ENCODE peak calls at places on chromosome 5, in four cellular contexts. One of them, this sample, is unnamed.

GRCh38 chr5:58967597-58968281 is 384.9 kb downstream of the RAB3C start:
- DNase-seq in AG10803: no peak
- DNase-seq in iPS-NIHi11: no peak
- DNase-seq in NCI-H2171 treated with DMSO at 0.1 percent for 48 hours: no peak
- DNase-seq in this sample: no peak

GRCh38 chr5:32443541-32444190 is 874 bp downstream of the ZFR start:
- DNase-seq in AG10803: peak; percentile 54
- DNase-seq in iPS-NIHi11: peak; percentile 79
- DNase-seq in NCI-H2171 treated with DMSO at 0.1 percent for 48 hours: peak; percentile 68
- DNase-seq in this sample: peak; percentile 39

GRCh38 chr5:52922384-52922783 is 66.8 kb upstream of the ITGA2 start:
- DNase-seq in AG10803: peak; percentile 88
- DNase-seq in iPS-NIHi11: peak; percentile 50
- DNase-seq in NCI-H2171 treated with DMSO at 0.1 percent for 48 hours: peak; percentile 5
- DNase-seq in this sample: no peak

GRCh38 chr5:9621379-9621903 is 8.7 kb downstream of the TAS2R1 start:
- DNase-seq in AG10803: peak; percentile 63
- DNase-seq in iPS-NIHi11: no peak
- DNase-seq in NCI-H2171 treated with DMSO at 0.1 percent for 48 hours: no peak
- DNase-seq in this sample: no peak

GRCh38 chr5:115946655-115947054 is 15.6 kb upstream of the LVRN start:
- DNase-seq in AG10803: peak; percentile 56
- DNase-seq in iPS-NIHi11: no peak
- DNase-seq in NCI-H2171 treated with DMSO at 0.1 percent for 48 hours: no peak
- DNase-seq in this sample: no peak

GRCh38 chr5:143499480-143500114 is 96.1 kb upstream of the NR3C1 start:
- DNase-seq in AG10803: no peak
- DNase-seq in iPS-NIHi11: no peak
- DNase-seq in NCI-H2171 treated with DMSO at 0.1 percent for 48 hours: no peak
- DNase-seq in this sample: no peak

GRCh38 chr5:40198736-40199135 is 481.0 kb upstream of the PTGER4 start:
- DNase-seq in AG10803: peak; percentile 52
- DNase-seq in iPS-NIHi11: no peak
- DNase-seq in NCI-H2171 treated with DMSO at 0.1 percent for 48 hours: no peak
- DNase-seq in this sample: no peak

GRCh38 chr5:109589983-109590382 is 99.7 kb upstream of the MAN2A1 start:
- DNase-seq in AG10803: peak; percentile 2
- DNase-seq in iPS-NIHi11: no peak
- DNase-seq in NCI-H2171 treated with DMSO at 0.1 percent for 48 hours: no peak
- DNase-seq in this sample: no peak

GRCh38 chr5:77952811-77953210 is 176.7 kb upstream of the TBCA start:
- DNase-seq in AG10803: peak; percentile 17
- DNase-seq in iPS-NIHi11: no peak
- DNase-seq in NCI-H2171 treated with DMSO at 0.1 percent for 48 hours: no peak
- DNase-seq in this sample: no peak

GRCh38 chr5:100424787-100425186 is 110.4 kb upstream of the FAM174A start:
- DNase-seq in AG10803: no peak
- DNase-seq in iPS-NIHi11: no peak
- DNase-seq in NCI-H2171 treated with DMSO at 0.1 percent for 48 hours: no peak
- DNase-seq in this sample: no peak

GRCh38 chr5:62183727-62184126 is 122.3 kb upstream of the KIF2A start:
- DNase-seq in AG10803: no peak
- DNase-seq in iPS-NIHi11: no peak
- DNase-seq in NCI-H2171 treated with DMSO at 0.1 percent for 48 hours: no peak
- DNase-seq in this sample: no peak

GRCh38 chr5:152247850-152248385 is 157.2 kb downstream of the NMUR2 start:
- DNase-seq in AG10803: no peak
- DNase-seq in iPS-NIHi11: no peak
- DNase-seq in NCI-H2171 treated with DMSO at 0.1 percent for 48 hours: no peak
- DNase-seq in this sample: no peak

GRCh38 chr5:53508125-53508524 is 27.7 kb downstream of the FST start:
- DNase-seq in AG10803: peak; percentile 31
- DNase-seq in iPS-NIHi11: no peak
- DNase-seq in NCI-H2171 treated with DMSO at 0.1 percent for 48 hours: no peak
- DNase-seq in this sample: no peak

GRCh38 chr5:74632947-74633356 is 7.6 kb downstream of the ENC1 start:
- DNase-seq in AG10803: no peak
- DNase-seq in iPS-NIHi11: no peak
- DNase-seq in NCI-H2171 treated with DMSO at 0.1 percent for 48 hours: no peak
- DNase-seq in this sample: no peak

GRCh38 chr5:87844449-87844848 is 424.2 kb downstream of the TMEM161B start:
- DNase-seq in AG10803: no peak
- DNase-seq in iPS-NIHi11: no peak
- DNase-seq in NCI-H2171 treated with DMSO at 0.1 percent for 48 hours: no peak
- DNase-seq in this sample: no peak

GRCh38 chr5:169164481-169164925 is 136.4 kb downstream of the SLIT3 start:
- DNase-seq in AG10803: peak; percentile 80
- DNase-seq in iPS-NIHi11: peak; percentile 78
- DNase-seq in NCI-H2171 treated with DMSO at 0.1 percent for 48 hours: no peak
- DNase-seq in this sample: no peak

GRCh38 chr5:170262061-170262764 is 29.4 kb downstream of the C5orf58 start:
- DNase-seq in AG10803: no peak
- DNase-seq in iPS-NIHi11: no peak
- DNase-seq in NCI-H2171 treated with DMSO at 0.1 percent for 48 hours: no peak
- DNase-seq in this sample: peak; percentile 52

GRCh38 chr5:14773588-14773987 is 98.0 kb downstream of the ANKH start:
- DNase-seq in AG10803: no peak
- DNase-seq in iPS-NIHi11: no peak
- DNase-seq in NCI-H2171 treated with DMSO at 0.1 percent for 48 hours: no peak
- DNase-seq in this sample: no peak

GRCh38 chr5:176614805-176615478 is 5.0 kb upstream of the GPRIN1 start:
- DNase-seq in AG10803: peak; percentile 51
- DNase-seq in iPS-NIHi11: no peak
- DNase-seq in NCI-H2171 treated with DMSO at 0.1 percent for 48 hours: peak; percentile 65
- DNase-seq in this sample: no peak

GRCh38 chr5:143033535-143034260 is 263.5 kb downstream of the ARHGAP26 start:
- DNase-seq in AG10803: peak; percentile 91
- DNase-seq in iPS-NIHi11: no peak
- DNase-seq in NCI-H2171 treated with DMSO at 0.1 percent for 48 hours: no peak
- DNase-seq in this sample: no peak

GRCh38 chr5:57749396-57749795 is 266.8 kb upstream of the ACTBL2 start:
- DNase-seq in AG10803: peak; percentile 63
- DNase-seq in iPS-NIHi11: no peak
- DNase-seq in NCI-H2171 treated with DMSO at 0.1 percent for 48 hours: no peak
- DNase-seq in this sample: no peak

GRCh38 chr5:156532921-156533320 is 206.0 kb downstream of the SGCD start:
- DNase-seq in AG10803: no peak
- DNase-seq in iPS-NIHi11: no peak
- DNase-seq in NCI-H2171 treated with DMSO at 0.1 percent for 48 hours: no peak
- DNase-seq in this sample: no peak

GRCh38 chr5:32646570-32646969 is 61.2 kb downstream of the SUB1 start:
- DNase-seq in AG10803: no peak
- DNase-seq in iPS-NIHi11: no peak
- DNase-seq in NCI-H2171 treated with DMSO at 0.1 percent for 48 hours: no peak
- DNase-seq in this sample: no peak

GRCh38 chr5:41636605-41637004 is 126.2 kb upstream of the PLCXD3 start:
- DNase-seq in AG10803: peak; percentile 9
- DNase-seq in iPS-NIHi11: peak; percentile 44
- DNase-seq in NCI-H2171 treated with DMSO at 0.1 percent for 48 hours: peak; percentile 2
- DNase-seq in this sample: no peak

GRCh38 chr5:80905405-80905804 is 54.8 kb upstream of the RASGRF2 start:
- DNase-seq in AG10803: no peak
- DNase-seq in iPS-NIHi11: no peak
- DNase-seq in NCI-H2171 treated with DMSO at 0.1 percent for 48 hours: no peak
- DNase-seq in this sample: no peak

GRCh38 chr5:126777257-126777973 is 479 bp downstream of the LMNB1 start:
- DNase-seq in AG10803: peak; percentile 52
- DNase-seq in iPS-NIHi11: peak; percentile 13
- DNase-seq in NCI-H2171 treated with DMSO at 0.1 percent for 48 hours: peak; percentile 31
- DNase-seq in this sample: peak; percentile 42

GRCh38 chr5:149485655-149486615 is 65.3 kb downstream of the CSNK1A1 start:
- DNase-seq in AG10803: peak; percentile 100
- DNase-seq in iPS-NIHi11: no peak
- DNase-seq in NCI-H2171 treated with DMSO at 0.1 percent for 48 hours: peak; percentile 84
- DNase-seq in this sample: no peak

GRCh38 chr5:140481758-140482157 is 65.7 kb upstream of the EIF4EBP3 start:
- DNase-seq in AG10803: peak; percentile 54
- DNase-seq in iPS-NIHi11: no peak
- DNase-seq in NCI-H2171 treated with DMSO at 0.1 percent for 48 hours: no peak
- DNase-seq in this sample: no peak

GRCh38 chr5:90421136-90421535 is 11.6 kb upstream of the CETN3 start:
- DNase-seq in AG10803: peak; percentile 7
- DNase-seq in iPS-NIHi11: peak; percentile 49
- DNase-seq in NCI-H2171 treated with DMSO at 0.1 percent for 48 hours: no peak
- DNase-seq in this sample: no peak

GRCh38 chr5:143436871-143437270 is 33.4 kb upstream of the NR3C1 start:
- DNase-seq in AG10803: no peak
- DNase-seq in iPS-NIHi11: no peak
- DNase-seq in NCI-H2171 treated with DMSO at 0.1 percent for 48 hours: no peak
- DNase-seq in this sample: no peak

GRCh38 chr5:138611295-138612220 is 36.4 kb upstream of the HSPA9 start:
- DNase-seq in AG10803: no peak
- DNase-seq in iPS-NIHi11: peak; percentile 78
- DNase-seq in NCI-H2171 treated with DMSO at 0.1 percent for 48 hours: no peak
- DNase-seq in this sample: no peak

GRCh38 chr5:120345947-120346346 is 118.2 kb upstream of the PRR16 start:
- DNase-seq in AG10803: no peak
- DNase-seq in iPS-NIHi11: no peak
- DNase-seq in NCI-H2171 treated with DMSO at 0.1 percent for 48 hours: no peak
- DNase-seq in this sample: no peak

GRCh38 chr5:1011226-1011631 is 2.6 kb downstream of the NKD2 start:
- DNase-seq in AG10803: no peak
- DNase-seq in iPS-NIHi11: peak; percentile 96
- DNase-seq in NCI-H2171 treated with DMSO at 0.1 percent for 48 hours: peak; percentile 67
- DNase-seq in this sample: no peak

GRCh38 chr5:172940242-172941066 is 18.8 kb upstream of the RPL26L1 start:
- DNase-seq in AG10803: no peak
- DNase-seq in iPS-NIHi11: no peak
- DNase-seq in NCI-H2171 treated with DMSO at 0.1 percent for 48 hours: no peak
- DNase-seq in this sample: no peak

GRCh38 chr5:14383923-14384322 is 197.7 kb upstream of the OTULINL start:
- DNase-seq in AG10803: no peak
- DNase-seq in iPS-NIHi11: no peak
- DNase-seq in NCI-H2171 treated with DMSO at 0.1 percent for 48 hours: no peak
- DNase-seq in this sample: no peak

GRCh38 chr5:125450803-125451202 is 704.4 kb upstream of the ZNF608 start:
- DNase-seq in AG10803: no peak
- DNase-seq in iPS-NIHi11: no peak
- DNase-seq in NCI-H2171 treated with DMSO at 0.1 percent for 48 hours: no peak
- DNase-seq in this sample: no peak

This sample was measured in T-helper 22 cell.